ENCODE peak calls at places on chromosomes 16 and 17, in seven cellular contexts. R, I, D, T, O, E and Q are unnamed samples.

GRCh38 chr16:50941651-50942050 is 199.8 kb downstream of the CYLD start:
- DNase-seq in E (no peak), O (no peak), I (no peak), T (no peak), D (no peak), R (no peak), Q (no peak)

GRCh38 chr16:20853981-20854620 is 46.1 kb downstream of the DCUN1D3 start:
- DNase-seq in D (no peak), I (no peak), E (no peak), T (no peak), O (no peak), R (no peak), Q (no peak)

GRCh38 chr16:87324411-87325275 is 7.5 kb upstream of the C16orf95 start:
- DNase-seq in I (no peak), T (no peak), E (no peak), O (no peak), R (peak; percentile 38), D (no peak), Q (no peak)

GRCh38 chr16:30091474-30092372 is at the start of gene TBX6:
- DNase-seq in E (peak; percentile 94), I (peak; percentile 93), D (peak; percentile 95), R (peak; percentile 92), T (peak; percentile 86), O (peak; percentile 95), Q (no peak)

GRCh38 chr16:69089091-69089912 is 16.2 kb upstream of the HAS3 start:
- DNase-seq in O (peak; percentile 40), R (no peak), D (no peak), T (no peak), E (peak; percentile 58), I (no peak), Q (no peak)

GRCh38 chr16:87350681-87351319 is 32.8 kb downstream of the FBXO31 start:
- DNase-seq in R (no peak), E (peak; percentile 50), D (no peak), T (no peak), I (no peak), O (no peak), Q (no peak)

GRCh38 chr16:22813223-22813945 is 578 bp upstream of the HS3ST2 start:
- DNase-seq in O (peak; percentile 32), E (peak; percentile 43), T (no peak), R (peak; percentile 31), I (no peak), D (peak; percentile 42), Q (no peak)

GRCh38 chr16:17369441-17369951 is 101.3 kb downstream of the XYLT1 start:
- DNase-seq in T (peak; percentile 43), O (peak; percentile 59), R (peak; percentile 46), D (peak; percentile 40), E (peak; percentile 54), I (no peak), Q (no peak)

GRCh38 chr16:87161822-87162676 is 155.1 kb downstream of the C16orf95 start:
- DNase-seq in R (no peak), O (no peak), D (no peak), T (no peak), I (no peak), E (no peak), Q (no peak)

GRCh38 chr16:2856061-2856670 is 1.8 kb downstream of the PRSS22 start:
- DNase-seq in R (no peak), E (no peak), O (peak; percentile 72), T (no peak), I (peak; percentile 43), D (no peak), Q (no peak)

GRCh38 chr16:27994686-27995085 is 68.8 kb downstream of the GSG1L start:
- DNase-seq in T (no peak), I (no peak), R (no peak), D (no peak), E (no peak), O (no peak), Q (no peak)

GRCh38 chr16:4290236-4290830 is 17.5 kb upstream of the TFAP4 start:
- DNase-seq in R (no peak), E (peak; percentile 63), T (no peak), D (no peak), O (no peak), I (no peak), Q (no peak)

GRCh38 chr16:83305092-83305491 is 502.7 kb upstream of the HSBP1 start:
- DNase-seq in R (no peak), O (no peak), I (no peak), T (no peak), D (no peak), E (no peak), Q (no peak)

GRCh38 chr16:89201467-89202377 is 1.4 kb upstream of the SLC22A31 start:
- DNase-seq in R (peak; percentile 28), I (peak; percentile 85), T (peak; percentile 59), O (peak; percentile 90), D (peak; percentile 51), E (peak; percentile 88), Q (no peak)

GRCh38 chr16:3457434-3458252 is 14.2 kb downstream of the NAA60 start:
- DNase-seq in E (peak; percentile 93), T (peak; percentile 83), I (peak; percentile 92), R (peak; percentile 87), O (peak; percentile 91), D (peak; percentile 92), Q (no peak)

GRCh38 chr16:75095204-75095621 is 21.4 kb downstream of the LDHD start:
- DNase-seq in I (no peak), O (no peak), D (no peak), T (no peak), E (no peak), R (no peak), Q (no peak)

GRCh38 chr16:75095637-75096036 is 20.9 kb downstream of the LDHD start:
- DNase-seq in D (no peak), T (no peak), I (no peak), R (no peak), O (no peak), E (no peak), Q (no peak)

GRCh38 chr16:75097941-75098897 is 18.4 kb downstream of the LDHD start:
- DNase-seq in D (no peak), R (no peak), T (no peak), E (no peak), O (peak; percentile 47), I (no peak), Q (peak; percentile 94)

GRCh38 chr16:75097191-75097761 is 19.3 kb downstream of the LDHD start:
- DNase-seq in R (no peak), D (no peak), E (no peak), O (no peak), T (no peak), I (no peak), Q (no peak)

DNA sequence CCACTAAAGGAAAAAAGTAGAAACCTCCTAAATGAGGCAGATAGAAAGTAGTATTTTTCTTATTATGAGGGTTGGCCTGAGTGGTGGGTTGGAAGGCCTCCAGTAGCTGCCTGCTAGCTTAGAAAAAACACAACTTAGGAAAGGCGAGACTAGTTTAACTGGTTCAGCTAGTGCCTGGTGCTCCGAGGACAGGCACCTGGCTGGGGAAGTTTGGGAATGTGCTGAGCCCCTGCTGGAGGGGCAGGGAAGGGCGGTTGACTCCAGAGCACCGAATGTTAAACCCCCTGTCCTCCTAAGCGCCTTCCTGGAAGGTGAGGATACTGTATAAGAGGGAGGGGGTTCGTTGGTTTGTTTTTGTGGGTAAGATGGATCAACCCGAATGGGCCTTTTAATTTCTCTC is 19.9 kb downstream of the LDHD start:
- DNase-seq in O (peak; percentile 80), I (peak; percentile 58), E (no peak), D (no peak), T (peak; percentile 82), R (no peak), Q (no peak)
- TF ChIP-seq CTCF in O (peak; percentile 74), I (no peak), E (no peak), D (no peak), T (peak; percentile 78), R (no peak), Q (no peak)

DNA sequence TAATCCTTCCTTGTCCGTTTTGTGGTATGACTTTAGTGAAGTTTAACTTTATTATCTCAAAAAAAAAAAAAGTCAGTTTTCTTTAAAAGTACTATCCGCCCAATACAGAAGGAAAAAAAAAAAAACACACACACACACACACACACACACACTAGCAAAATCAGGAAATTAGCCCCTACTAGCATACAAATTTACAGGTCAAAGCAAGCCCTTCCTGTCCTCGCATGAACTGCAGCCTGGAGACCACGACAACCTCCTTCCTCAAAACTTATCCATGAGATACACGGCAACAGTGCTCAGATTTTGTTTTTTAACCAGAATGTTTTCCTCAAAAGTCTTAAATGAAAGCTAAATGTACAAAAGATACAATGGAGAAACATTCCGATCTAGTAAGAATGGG is 16.2 kb downstream of the NCOR1 start:
- DNase-seq in E (no peak), D (no peak), I (no peak), T (no peak), O (no peak), R (peak; percentile 51), Q (no peak)
- H3K27ac ChIP-seq in E (no peak overlapping the region), D (peak overlapping the region; percentile 64), I (no peak overlapping the region), T (peak overlapping the region; percentile 59), O (peak overlapping the region; percentile 84), R (no peak overlapping the region), Q (no peak overlapping the region)

GRCh38 chr17:50426814-50427787 is 1.1 kb downstream of the ACSF2 start:
- DNase-seq in R (peak; percentile 20), E (peak; percentile 42), I (no peak), D (peak; percentile 17), O (peak; percentile 56), T (no peak), Q (no peak)
- TF ChIP-seq CTCF in R (no peak), E (peak; percentile 18), I (no peak), D (no peak), O (no peak), T (no peak), Q (no peak)

GRCh38 chr16:85663891-85664321 is 24.8 kb downstream of the GINS2 start:
- DNase-seq in E (peak; percentile 75), O (peak; percentile 82), I (peak; percentile 73), D (peak; percentile 20), T (no peak), R (no peak), Q (no peak)

GRCh38 chr16:85659805-85660511 is 28.8 kb downstream of the GINS2 start:
- DNase-seq in O (peak; percentile 70), E (peak; percentile 89), I (no peak), D (peak; percentile 77), R (peak; percentile 78), T (peak; percentile 70), Q (no peak)

GRCh38 chr16:85661131-85662035 is 27.4 kb downstream of the GINS2 start:
- DNase-seq in D (no peak), T (no peak), I (no peak), O (no peak), R (no peak), E (no peak), Q (no peak)

GRCh38 chr16:85662976-85663830 is 25.6 kb downstream of the GINS2 start:
- DNase-seq in R (no peak), O (no peak), T (no peak), E (no peak), D (no peak), I (no peak), Q (no peak)

DNA sequence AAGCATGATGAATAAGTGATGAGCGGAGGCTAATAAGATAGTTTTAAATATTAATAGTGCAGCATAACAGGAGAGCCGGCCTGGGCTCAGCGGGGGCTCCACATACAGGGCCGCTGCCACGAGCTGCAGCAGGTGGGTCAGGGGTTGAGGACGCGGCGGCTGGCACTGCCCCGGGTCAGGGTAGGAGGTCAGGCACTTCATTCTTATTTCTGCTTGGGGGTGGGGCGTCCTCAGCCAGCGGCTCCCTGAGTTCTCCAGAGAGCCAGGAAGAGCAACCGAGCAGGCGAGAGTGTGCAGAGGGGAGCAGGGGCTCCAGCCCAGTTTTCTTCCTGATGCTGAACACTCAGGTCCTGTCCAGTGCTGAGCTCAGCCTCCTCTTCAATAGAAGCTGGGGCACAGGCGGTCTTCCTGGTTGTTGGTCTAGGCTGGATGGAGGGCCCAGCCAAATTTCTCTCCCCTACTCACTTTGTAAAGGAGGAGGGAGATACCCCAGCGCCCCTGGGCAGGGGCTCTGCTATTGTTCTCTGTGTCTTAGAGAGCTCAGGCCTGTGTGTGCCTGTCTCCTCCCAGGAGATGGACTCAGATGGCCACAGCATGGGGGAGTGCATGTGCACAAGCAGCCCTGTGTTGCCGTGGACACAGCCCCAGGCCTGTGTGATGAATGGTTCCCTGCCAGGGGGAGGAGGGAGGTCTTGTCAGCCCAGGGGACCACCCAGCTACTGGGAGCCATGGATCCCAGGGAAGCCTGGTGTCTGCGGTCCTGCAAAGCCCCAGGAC is 26.5 kb downstream of the GINS2 start:
- DNase-seq in I (no peak), O (no peak), E (no peak), D (no peak), T (no peak), R (no peak), Q (no peak)
- H3K27ac ChIP-seq in I (no peak overlapping the region), O (no peak overlapping the region), E (no peak overlapping the region), D (no peak overlapping the region), T (no peak overlapping the region), R (no peak overlapping the region), Q (no peak overlapping the region)